ENCODE peak calls at places on chromosome 10, in six cellular contexts. One of them, this sample, is unnamed.

GRCh38 chr10:16952010-16952550 is 134.9 kb upstream of the RSU1 start:
- DNase-seq in T-helper 2 cell: no peak
- DNase-seq in activated gamma-delta T cell treated with Interleukin-2 at 50 U/mL for 16 hours: no peak
- DNase-seq in stimulated activated CD8-positive, alpha-beta memory T cell treated with anti-CD3 and anti-CD28 coated beads, Interleukin-4, amount 100 ng/mL, for 1 hour: no peak
- DNase-seq in AG10803: no peak
- DNase-seq in RWPE2: no peak
- DNase-seq in this sample: no peak

GRCh38 chr10:986881-987634 is 1.2 kb upstream of the GTPBP4 start:
- DNase-seq in T-helper 2 cell: no peak
- DNase-seq in activated gamma-delta T cell treated with Interleukin-2 at 50 U/mL for 16 hours: no peak
- DNase-seq in stimulated activated CD8-positive, alpha-beta memory T cell treated with anti-CD3 and anti-CD28 coated beads, Interleukin-4, amount 100 ng/mL, for 1 hour: no peak
- DNase-seq in AG10803: peak; percentile 94
- DNase-seq in RWPE2: no peak
- DNase-seq in this sample: no peak

GRCh38 chr10:20811131-20811530 is 86.0 kb downstream of the NEBL start:
- DNase-seq in T-helper 2 cell: no peak
- DNase-seq in activated gamma-delta T cell treated with Interleukin-2 at 50 U/mL for 16 hours: no peak
- DNase-seq in stimulated activated CD8-positive, alpha-beta memory T cell treated with anti-CD3 and anti-CD28 coated beads, Interleukin-4, amount 100 ng/mL, for 1 hour: no peak
- DNase-seq in AG10803: no peak
- DNase-seq in RWPE2: no peak
- DNase-seq in this sample: no peak

GRCh38 chr10:114933588-114933987 is 4.4 kb upstream of the TRUB1 start:
- DNase-seq in T-helper 2 cell: no peak
- DNase-seq in activated gamma-delta T cell treated with Interleukin-2 at 50 U/mL for 16 hours: no peak
- DNase-seq in stimulated activated CD8-positive, alpha-beta memory T cell treated with anti-CD3 and anti-CD28 coated beads, Interleukin-4, amount 100 ng/mL, for 1 hour: no peak
- DNase-seq in AG10803: peak; percentile 8
- DNase-seq in RWPE2: no peak
- DNase-seq in this sample: no peak

GRCh38 chr10:115606081-115606480 is 512.9 kb downstream of the ATRNL1 start:
- DNase-seq in T-helper 2 cell: no peak
- DNase-seq in activated gamma-delta T cell treated with Interleukin-2 at 50 U/mL for 16 hours: no peak
- DNase-seq in stimulated activated CD8-positive, alpha-beta memory T cell treated with anti-CD3 and anti-CD28 coated beads, Interleukin-4, amount 100 ng/mL, for 1 hour: no peak
- DNase-seq in AG10803: no peak
- DNase-seq in RWPE2: no peak
- DNase-seq in this sample: no peak

GRCh38 chr10:78830062-78830974 is 238.4 kb upstream of the ZMIZ1 start:
- DNase-seq in T-helper 2 cell: no peak
- DNase-seq in activated gamma-delta T cell treated with Interleukin-2 at 50 U/mL for 16 hours: no peak
- DNase-seq in stimulated activated CD8-positive, alpha-beta memory T cell treated with anti-CD3 and anti-CD28 coated beads, Interleukin-4, amount 100 ng/mL, for 1 hour: no peak
- DNase-seq in AG10803: no peak
- DNase-seq in RWPE2: no peak
- DNase-seq in this sample: no peak

GRCh38 chr10:115065731-115066130 is 27.4 kb upstream of the ATRNL1 start:
- DNase-seq in T-helper 2 cell: no peak
- DNase-seq in activated gamma-delta T cell treated with Interleukin-2 at 50 U/mL for 16 hours: no peak
- DNase-seq in stimulated activated CD8-positive, alpha-beta memory T cell treated with anti-CD3 and anti-CD28 coated beads, Interleukin-4, amount 100 ng/mL, for 1 hour: no peak
- DNase-seq in AG10803: no peak
- DNase-seq in RWPE2: no peak
- DNase-seq in this sample: no peak

GRCh38 chr10:14063531-14064317 is 267.0 kb downstream of the FRMD4A start:
- DNase-seq in T-helper 2 cell: no peak
- DNase-seq in activated gamma-delta T cell treated with Interleukin-2 at 50 U/mL for 16 hours: no peak
- DNase-seq in stimulated activated CD8-positive, alpha-beta memory T cell treated with anti-CD3 and anti-CD28 coated beads, Interleukin-4, amount 100 ng/mL, for 1 hour: no peak
- DNase-seq in AG10803: peak; percentile 98
- DNase-seq in RWPE2: no peak
- DNase-seq in this sample: no peak

GRCh38 chr10:58017719-58018367 is 249.9 kb downstream of the IPMK start:
- DNase-seq in T-helper 2 cell: no peak
- DNase-seq in activated gamma-delta T cell treated with Interleukin-2 at 50 U/mL for 16 hours: no peak
- DNase-seq in stimulated activated CD8-positive, alpha-beta memory T cell treated with anti-CD3 and anti-CD28 coated beads, Interleukin-4, amount 100 ng/mL, for 1 hour: no peak
- DNase-seq in AG10803: peak; percentile 84
- DNase-seq in RWPE2: no peak
- DNase-seq in this sample: no peak

GRCh38 chr10:98528166-98528784 is 81.5 kb upstream of the HPS1 start:
- DNase-seq in T-helper 2 cell: no peak
- DNase-seq in activated gamma-delta T cell treated with Interleukin-2 at 50 U/mL for 16 hours: no peak
- DNase-seq in stimulated activated CD8-positive, alpha-beta memory T cell treated with anti-CD3 and anti-CD28 coated beads, Interleukin-4, amount 100 ng/mL, for 1 hour: no peak
- DNase-seq in AG10803: peak; percentile 44
- DNase-seq in RWPE2: no peak
- DNase-seq in this sample: no peak

GRCh38 chr10:125008689-125009579 is 67.0 kb downstream of the ZRANB1 start:
- DNase-seq in T-helper 2 cell: no peak
- DNase-seq in activated gamma-delta T cell treated with Interleukin-2 at 50 U/mL for 16 hours: no peak
- DNase-seq in stimulated activated CD8-positive, alpha-beta memory T cell treated with anti-CD3 and anti-CD28 coated beads, Interleukin-4, amount 100 ng/mL, for 1 hour: no peak
- DNase-seq in AG10803: no peak
- DNase-seq in RWPE2: peak; percentile 45
- DNase-seq in this sample: no peak

GRCh38 chr10:100780324-100780723 is 34.9 kb downstream of the PAX2 start:
- DNase-seq in T-helper 2 cell: no peak
- DNase-seq in activated gamma-delta T cell treated with Interleukin-2 at 50 U/mL for 16 hours: no peak
- DNase-seq in stimulated activated CD8-positive, alpha-beta memory T cell treated with anti-CD3 and anti-CD28 coated beads, Interleukin-4, amount 100 ng/mL, for 1 hour: no peak
- DNase-seq in AG10803: no peak
- DNase-seq in RWPE2: no peak
- DNase-seq in this sample: no peak

GRCh38 chr10:114526112-114526496 is 121.8 kb upstream of the AFAP1L2 start:
- DNase-seq in T-helper 2 cell: peak; percentile 8
- DNase-seq in activated gamma-delta T cell treated with Interleukin-2 at 50 U/mL for 16 hours: peak; percentile 30
- DNase-seq in stimulated activated CD8-positive, alpha-beta memory T cell treated with anti-CD3 and anti-CD28 coated beads, Interleukin-4, amount 100 ng/mL, for 1 hour: no peak
- DNase-seq in AG10803: no peak
- DNase-seq in RWPE2: no peak
- DNase-seq in this sample: no peak

GRCh38 chr10:97017474-97017903 is 168.3 kb downstream of the SLIT1 start:
- DNase-seq in T-helper 2 cell: no peak
- DNase-seq in activated gamma-delta T cell treated with Interleukin-2 at 50 U/mL for 16 hours: no peak
- DNase-seq in stimulated activated CD8-positive, alpha-beta memory T cell treated with anti-CD3 and anti-CD28 coated beads, Interleukin-4, amount 100 ng/mL, for 1 hour: no peak
- DNase-seq in AG10803: no peak
- DNase-seq in RWPE2: no peak
- DNase-seq in this sample: no peak

GRCh38 chr10:124727389-124727960 is 16.7 kb downstream of the FAM53B start:
- DNase-seq in T-helper 2 cell: no peak
- DNase-seq in activated gamma-delta T cell treated with Interleukin-2 at 50 U/mL for 16 hours: no peak
- DNase-seq in stimulated activated CD8-positive, alpha-beta memory T cell treated with anti-CD3 and anti-CD28 coated beads, Interleukin-4, amount 100 ng/mL, for 1 hour: no peak
- DNase-seq in AG10803: no peak
- DNase-seq in RWPE2: no peak
- DNase-seq in this sample: no peak

GRCh38 chr10:26481914-26482550 is 43.9 kb downstream of the APBB1IP start:
- DNase-seq in T-helper 2 cell: peak; percentile 24
- DNase-seq in activated gamma-delta T cell treated with Interleukin-2 at 50 U/mL for 16 hours: peak; percentile 41
- DNase-seq in stimulated activated CD8-positive, alpha-beta memory T cell treated with anti-CD3 and anti-CD28 coated beads, Interleukin-4, amount 100 ng/mL, for 1 hour: no peak
- DNase-seq in AG10803: no peak
- DNase-seq in RWPE2: no peak
- DNase-seq in this sample: no peak

GRCh38 chr10:92667078-92667477 is 22.7 kb upstream of the HHEX start:
- DNase-seq in T-helper 2 cell: no peak
- DNase-seq in activated gamma-delta T cell treated with Interleukin-2 at 50 U/mL for 16 hours: no peak
- DNase-seq in stimulated activated CD8-positive, alpha-beta memory T cell treated with anti-CD3 and anti-CD28 coated beads, Interleukin-4, amount 100 ng/mL, for 1 hour: no peak
- DNase-seq in AG10803: no peak
- DNase-seq in RWPE2: no peak
- DNase-seq in this sample: no peak

GRCh38 chr10:37263304-37263703 is 137.9 kb downstream of the ANKRD30A start:
- DNase-seq in T-helper 2 cell: no peak
- DNase-seq in activated gamma-delta T cell treated with Interleukin-2 at 50 U/mL for 16 hours: no peak
- DNase-seq in stimulated activated CD8-positive, alpha-beta memory T cell treated with anti-CD3 and anti-CD28 coated beads, Interleukin-4, amount 100 ng/mL, for 1 hour: no peak
- DNase-seq in AG10803: no peak
- DNase-seq in RWPE2: no peak
- DNase-seq in this sample: no peak

GRCh38 chr10:4038000-4038399 is 253.0 kb upstream of the KLF6 start:
- DNase-seq in T-helper 2 cell: no peak
- DNase-seq in activated gamma-delta T cell treated with Interleukin-2 at 50 U/mL for 16 hours: no peak
- DNase-seq in stimulated activated CD8-positive, alpha-beta memory T cell treated with anti-CD3 and anti-CD28 coated beads, Interleukin-4, amount 100 ng/mL, for 1 hour: no peak
- DNase-seq in AG10803: no peak
- DNase-seq in RWPE2: no peak
- DNase-seq in this sample: no peak

GRCh38 chr10:21467633-21468032 is 57.8 kb downstream of the SKIDA1 start:
- DNase-seq in T-helper 2 cell: no peak
- DNase-seq in activated gamma-delta T cell treated with Interleukin-2 at 50 U/mL for 16 hours: no peak
- DNase-seq in stimulated activated CD8-positive, alpha-beta memory T cell treated with anti-CD3 and anti-CD28 coated beads, Interleukin-4, amount 100 ng/mL, for 1 hour: no peak
- DNase-seq in AG10803: no peak
- DNase-seq in RWPE2: no peak
- DNase-seq in this sample: no peak

GRCh38 chr10:55033061-55033460 is 232.0 kb upstream of the PCDH15 start:
- DNase-seq in T-helper 2 cell: no peak
- DNase-seq in activated gamma-delta T cell treated with Interleukin-2 at 50 U/mL for 16 hours: no peak
- DNase-seq in stimulated activated CD8-positive, alpha-beta memory T cell treated with anti-CD3 and anti-CD28 coated beads, Interleukin-4, amount 100 ng/mL, for 1 hour: no peak
- DNase-seq in AG10803: no peak
- DNase-seq in RWPE2: no peak
- DNase-seq in this sample: no peak

GRCh38 chr10:7817576-7817975 is 729 bp upstream of the TAF3 start:
- DNase-seq in T-helper 2 cell: no peak
- DNase-seq in activated gamma-delta T cell treated with Interleukin-2 at 50 U/mL for 16 hours: no peak
- DNase-seq in stimulated activated CD8-positive, alpha-beta memory T cell treated with anti-CD3 and anti-CD28 coated beads, Interleukin-4, amount 100 ng/mL, for 1 hour: no peak
- DNase-seq in AG10803: no peak
- DNase-seq in RWPE2: no peak
- DNase-seq in this sample: no peak

GRCh38 chr10:129307141-129307540 is 159.9 kb upstream of the MGMT start:
- DNase-seq in T-helper 2 cell: no peak
- DNase-seq in activated gamma-delta T cell treated with Interleukin-2 at 50 U/mL for 16 hours: no peak
- DNase-seq in stimulated activated CD8-positive, alpha-beta memory T cell treated with anti-CD3 and anti-CD28 coated beads, Interleukin-4, amount 100 ng/mL, for 1 hour: no peak
- DNase-seq in AG10803: no peak
- DNase-seq in RWPE2: no peak
- DNase-seq in this sample: no peak

GRCh38 chr10:101101488-101101887 is 29.6 kb upstream of the TLX1 start:
- DNase-seq in T-helper 2 cell: no peak
- DNase-seq in activated gamma-delta T cell treated with Interleukin-2 at 50 U/mL for 16 hours: no peak
- DNase-seq in stimulated activated CD8-positive, alpha-beta memory T cell treated with anti-CD3 and anti-CD28 coated beads, Interleukin-4, amount 100 ng/mL, for 1 hour: no peak
- DNase-seq in AG10803: no peak
- DNase-seq in RWPE2: no peak
- DNase-seq in this sample: no peak

GRCh38 chr10:78524941-78525340 is 491.3 kb downstream of the RPS24 start:
- DNase-seq in T-helper 2 cell: no peak
- DNase-seq in activated gamma-delta T cell treated with Interleukin-2 at 50 U/mL for 16 hours: no peak
- DNase-seq in stimulated activated CD8-positive, alpha-beta memory T cell treated with anti-CD3 and anti-CD28 coated beads, Interleukin-4, amount 100 ng/mL, for 1 hour: no peak
- DNase-seq in AG10803: no peak
- DNase-seq in RWPE2: peak; percentile 6
- DNase-seq in this sample: no peak

GRCh38 chr10:30828680-30829079 is 199.1 kb upstream of the LYZL2 start:
- DNase-seq in T-helper 2 cell: no peak
- DNase-seq in activated gamma-delta T cell treated with Interleukin-2 at 50 U/mL for 16 hours: no peak
- DNase-seq in stimulated activated CD8-positive, alpha-beta memory T cell treated with anti-CD3 and anti-CD28 coated beads, Interleukin-4, amount 100 ng/mL, for 1 hour: no peak
- DNase-seq in AG10803: no peak
- DNase-seq in RWPE2: no peak
- DNase-seq in this sample: no peak

GRCh38 chr10:49651039-49651835 is 28.2 kb upstream of the C10orf53 start:
- DNase-seq in T-helper 2 cell: no peak
- DNase-seq in activated gamma-delta T cell treated with Interleukin-2 at 50 U/mL for 16 hours: no peak
- DNase-seq in stimulated activated CD8-positive, alpha-beta memory T cell treated with anti-CD3 and anti-CD28 coated beads, Interleukin-4, amount 100 ng/mL, for 1 hour: no peak
- DNase-seq in AG10803: no peak
- DNase-seq in RWPE2: no peak
- DNase-seq in this sample: no peak

GRCh38 chr10:36880898-36881297 is 244.5 kb upstream of the ANKRD30A start:
- DNase-seq in T-helper 2 cell: no peak
- DNase-seq in activated gamma-delta T cell treated with Interleukin-2 at 50 U/mL for 16 hours: no peak
- DNase-seq in stimulated activated CD8-positive, alpha-beta memory T cell treated with anti-CD3 and anti-CD28 coated beads, Interleukin-4, amount 100 ng/mL, for 1 hour: no peak
- DNase-seq in AG10803: peak; percentile 49
- DNase-seq in RWPE2: no peak
- DNase-seq in this sample: no peak

GRCh38 chr10:130398090-130398994 is 262.2 kb downstream of the GLRX3 start:
- DNase-seq in T-helper 2 cell: no peak
- DNase-seq in activated gamma-delta T cell treated with Interleukin-2 at 50 U/mL for 16 hours: no peak
- DNase-seq in stimulated activated CD8-positive, alpha-beta memory T cell treated with anti-CD3 and anti-CD28 coated beads, Interleukin-4, amount 100 ng/mL, for 1 hour: no peak
- DNase-seq in AG10803: no peak
- DNase-seq in RWPE2: no peak
- DNase-seq in this sample: no peak

GRCh38 chr10:6713716-6714115 is 133.6 kb upstream of the PRKCQ start:
- DNase-seq in T-helper 2 cell: no peak
- DNase-seq in activated gamma-delta T cell treated with Interleukin-2 at 50 U/mL for 16 hours: no peak
- DNase-seq in stimulated activated CD8-positive, alpha-beta memory T cell treated with anti-CD3 and anti-CD28 coated beads, Interleukin-4, amount 100 ng/mL, for 1 hour: no peak
- DNase-seq in AG10803: no peak
- DNase-seq in RWPE2: no peak
- DNase-seq in this sample: no peak

GRCh38 chr10:57218382-57218781 is 857.3 kb upstream of the ZWINT start:
- DNase-seq in T-helper 2 cell: no peak
- DNase-seq in activated gamma-delta T cell treated with Interleukin-2 at 50 U/mL for 16 hours: no peak
- DNase-seq in stimulated activated CD8-positive, alpha-beta memory T cell treated with anti-CD3 and anti-CD28 coated beads, Interleukin-4, amount 100 ng/mL, for 1 hour: no peak
- DNase-seq in AG10803: no peak
- DNase-seq in RWPE2: no peak
- DNase-seq in this sample: no peak

GRCh38 chr10:1454964-1455363 is 282.4 kb downstream of the ADARB2 start:
- DNase-seq in T-helper 2 cell: no peak
- DNase-seq in activated gamma-delta T cell treated with Interleukin-2 at 50 U/mL for 16 hours: no peak
- DNase-seq in stimulated activated CD8-positive, alpha-beta memory T cell treated with anti-CD3 and anti-CD28 coated beads, Interleukin-4, amount 100 ng/mL, for 1 hour: no peak
- DNase-seq in AG10803: no peak
- DNase-seq in RWPE2: no peak
- DNase-seq in this sample: no peak

GRCh38 chr10:62658516-62658915 is 146.0 kb upstream of the ADO start:
- DNase-seq in T-helper 2 cell: no peak
- DNase-seq in activated gamma-delta T cell treated with Interleukin-2 at 50 U/mL for 16 hours: no peak
- DNase-seq in stimulated activated CD8-positive, alpha-beta memory T cell treated with anti-CD3 and anti-CD28 coated beads, Interleukin-4, amount 100 ng/mL, for 1 hour: no peak
- DNase-seq in AG10803: no peak
- DNase-seq in RWPE2: no peak
- DNase-seq in this sample: no peak

This sample was measured in CD4-positive, alpha-beta T cell.